ENCODE peak calls at places on chromosome 9, in six cellular contexts. S is colonic mucosa, Z is fibroblast of lung, M is PC-3, P is breast epithelium, X is OCI-LY7. F is an unnamed sample.

GRCh38 chr9:20292002-20292401 is 330.3 kb downstream of the MLLT3 start:
- DNase-seq in S (no peak), Z (peak; percentile 71), M (no peak), P (no peak), X (no peak), F (no peak)

GRCh38 chr9:130331573-130331972 is 66.0 kb downstream of the HMCN2 start:
- DNase-seq in S (peak; percentile 52), Z (peak; percentile 78), M (no peak), P (peak; percentile 27), X (no peak), F (no peak)

GRCh38 chr9:24459898-24460297 is 85.8 kb downstream of the IZUMO3 start:
- DNase-seq in S (no peak), Z (no peak), M (no peak), P (no peak), X (no peak), F (no peak)

GRCh38 chr9:81557957-81558791 is 131.2 kb downstream of the TLE1 start:
- DNase-seq in S (no peak), Z (peak; percentile 94), M (peak; percentile 24), P (no peak), X (no peak), F (no peak)

GRCh38 chr9:81629440-81629839 is 59.9 kb downstream of the TLE1 start:
- DNase-seq in S (no peak), Z (no peak), M (peak; percentile 69), P (no peak), X (no peak), F (no peak)

GRCh38 chr9:81264516-81264915 is 424.8 kb downstream of the TLE1 start:
- DNase-seq in S (no peak), Z (peak; percentile 88), M (no peak), P (no peak), X (no peak), F (no peak)

GRCh38 chr9:78280982-78281668 is 15.8 kb upstream of the PSAT1 start:
- DNase-seq in S (peak; percentile 43), Z (peak; percentile 88), M (no peak), P (no peak), X (no peak), F (no peak)

GRCh38 chr9:87973791-87974292 is 491 bp downstream of the CDK20 start:
- DNase-seq in S (no peak), Z (peak; percentile 12), M (no peak), P (no peak), X (no peak), F (no peak)

GRCh38 chr9:95137587-95138145 is 179.8 kb downstream of the FANCC start:
- DNase-seq in S (no peak), Z (no peak), M (no peak), P (no peak), X (no peak), F (no peak)

GRCh38 chr9:93093449-93094293 is 2.3 kb upstream of the CARD19 start:
- DNase-seq in S (peak; percentile 40), Z (no peak), M (no peak), P (no peak), X (peak; percentile 74), F (no peak)

GRCh38 chr9:93091453-93092081 is 4.5 kb upstream of the CARD19 start:
- DNase-seq in S (peak; percentile 28), Z (peak; percentile 91), M (peak; percentile 78), P (no peak), X (no peak), F (no peak)

GRCh38 chr9:93094294-93095204 is 1.5 kb upstream of the CARD19 start:
- DNase-seq in S (peak; percentile 67), Z (no peak), M (no peak), P (peak; percentile 59), X (peak; percentile 79), F (peak; percentile 87)

GRCh38 chr9:93092171-93092991 is 3.6 kb upstream of the CARD19 start:
- DNase-seq in S (peak; percentile 17), Z (no peak), M (no peak), P (no peak), X (no peak), F (no peak)

DNA sequence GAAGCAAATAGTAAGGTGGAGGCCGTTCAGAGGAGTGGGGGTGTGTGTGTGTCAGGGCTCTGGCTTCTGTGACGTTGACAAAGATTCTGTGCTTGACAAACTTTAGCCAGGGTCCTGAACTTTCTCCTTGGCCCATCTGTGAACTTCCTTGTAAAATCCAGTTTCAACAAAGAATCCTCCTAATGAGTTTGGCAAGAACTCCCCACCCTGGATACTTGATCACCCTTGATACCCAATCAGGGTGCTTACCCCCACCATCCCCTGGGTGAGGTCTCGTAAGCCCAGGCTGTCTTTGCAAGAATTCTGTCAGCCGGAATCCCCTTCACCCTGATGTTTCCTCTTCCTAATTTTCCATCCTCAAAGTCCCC is 3.0 kb upstream of the CARD19 start:
- DNase-seq in S (no peak), Z (no peak), M (no peak), P (no peak), X (no peak), F (no peak)
- H3K27ac ChIP-seq in S (no peak overlapping the region), Z (no peak overlapping the region), M (no peak overlapping the region), P (peak overlapping the region; percentile 94), X (no peak overlapping the region), F (no peak overlapping the region)

GRCh38 chr9:131419029-131419614 is 25.2 kb downstream of the PRRC2B start:
- DNase-seq in S (no peak), Z (no peak), M (no peak), P (no peak), X (no peak), F (no peak)
- H3K4me1 ChIP-seq in S (peaks cover 28% of the 10 kb centered on the region), Z (peaks cover 52% of the 10 kb centered on the region), M (peaks cover 20% of the 10 kb centered on the region), P (peaks cover 64% of the 10 kb centered on the region), X (peaks cover 26% of the 10 kb centered on the region), F (no peaks in the 10 kb centered on the region)

DNA sequence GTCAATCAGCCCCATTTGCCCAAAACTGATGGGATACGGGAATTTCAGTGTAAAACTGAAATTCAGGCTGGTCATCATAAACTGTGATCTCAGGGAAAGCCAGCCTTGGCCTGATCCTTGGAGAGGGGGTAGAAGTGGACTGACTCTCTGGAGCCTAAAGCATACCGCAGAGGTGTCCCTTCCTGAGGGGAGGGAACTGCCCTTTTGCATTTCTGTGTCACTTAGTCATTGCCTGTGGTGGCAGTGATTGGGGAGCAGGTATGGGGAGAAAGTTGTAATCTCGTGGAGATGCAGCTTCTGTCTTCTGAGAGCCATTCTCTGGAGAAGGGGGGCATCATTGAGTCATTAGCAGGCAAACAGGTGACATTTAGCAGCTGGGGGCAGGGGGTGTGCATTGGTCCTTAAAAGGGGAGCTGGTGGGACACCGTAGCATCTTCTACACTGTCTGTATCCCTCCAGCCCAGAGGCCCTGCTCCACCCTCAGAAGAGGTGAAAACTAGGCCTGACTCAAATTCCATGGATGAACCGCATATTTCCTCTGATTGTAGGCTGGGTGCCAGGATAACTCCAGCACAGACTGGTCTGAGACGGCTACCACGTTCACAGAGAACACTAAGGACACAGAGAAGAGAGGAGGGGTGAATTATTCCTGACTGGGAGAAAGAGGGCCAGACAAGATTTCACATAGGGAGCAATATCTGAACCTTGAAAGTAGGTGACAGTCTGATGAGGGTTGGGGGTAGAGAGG is 143.3 kb downstream of the SEC61B start:
- DNase-seq in S (no peak), Z (peak; percentile 58), M (no peak), P (no peak), X (no peak), F (no peak)
- H3K27ac ChIP-seq in S (no peak overlapping the region), Z (no peak overlapping the region), M (no peak overlapping the region), P (no peak overlapping the region), X (no peak overlapping the region), F (no peak overlapping the region)

GRCh38 chr9:113511856-113512761 is 48.6 kb downstream of the RGS3 start:
- DNase-seq in S (no peak), Z (peak; percentile 72), M (no peak), P (no peak), X (peak; percentile 38), F (no peak)

GRCh38 chr9:113513111-113513510 is 49.6 kb downstream of the RGS3 start:
- DNase-seq in S (no peak), Z (no peak), M (no peak), P (no peak), X (no peak), F (no peak)

GRCh38 chr9:113514061-113514460 is 50.5 kb downstream of the RGS3 start:
- DNase-seq in S (no peak), Z (no peak), M (no peak), P (no peak), X (no peak), F (no peak)

GRCh38 chr9:113514748-113515147 is 51.2 kb downstream of the RGS3 start:
- DNase-seq in S (no peak), Z (no peak), M (no peak), P (no peak), X (no peak), F (no peak)

GRCh38 chr9:113513541-113513940 is 50.0 kb downstream of the RGS3 start:
- DNase-seq in S (no peak), Z (no peak), M (no peak), P (no peak), X (no peak), F (no peak)
- H3K4me1 ChIP-seq in S (peaks cover 10% of the 10 kb centered on the region), Z (peaks cover 8% of the 10 kb centered on the region), M (no peaks in the 10 kb centered on the region), P (no peaks in the 10 kb centered on the region), X (peaks cover 46% of the 10 kb centered on the region), F (peaks cover 9% of the 10 kb centered on the region)

GRCh38 chr9:19246891-19247290 is 16.4 kb downstream of the DENND4C start:
- DNase-seq in S (no peak), Z (no peak), M (no peak), P (no peak), X (no peak), F (no peak)
- H3K27ac ChIP-seq in S (no peak overlapping the region), Z (no peak overlapping the region), M (no peak overlapping the region), P (no peak overlapping the region), X (no peak overlapping the region), F (no peak overlapping the region)

GRCh38 chr9:93302586-93303257 is 118.8 kb downstream of the WNK2 start:
- DNase-seq in S (peak; percentile 70), Z (peak; percentile 42), M (peak; percentile 64), P (peak; percentile 17), X (peak; percentile 86), F (peak; percentile 90)
- H3K4me1 ChIP-seq in S (peaks cover 25% of the 10 kb centered on the region), Z (no peaks in the 10 kb centered on the region), M (no peaks in the 10 kb centered on the region), P (no peaks in the 10 kb centered on the region), X (peaks cover 52% of the 10 kb centered on the region), F (peaks cover 8% of the 10 kb centered on the region)

DNA sequence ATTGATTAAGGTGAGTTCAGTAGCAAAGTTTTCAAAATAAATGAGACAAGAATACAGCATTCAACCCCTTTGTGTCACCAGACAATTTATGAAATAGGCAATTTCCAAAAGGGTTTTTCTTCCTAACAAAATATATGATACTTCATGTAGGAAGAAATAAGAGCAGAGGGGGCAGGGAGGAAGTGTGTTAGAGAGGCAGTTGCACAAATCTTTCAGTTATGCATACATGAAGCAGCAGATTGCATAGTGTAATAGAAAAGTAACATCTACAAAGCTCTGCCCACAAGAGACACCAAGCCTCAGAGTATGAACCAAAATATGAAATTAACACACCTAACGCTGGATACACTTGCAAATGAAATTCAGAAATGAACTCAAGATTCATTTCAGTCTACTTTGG is 157.0 kb downstream of the DENND1A start:
- DNase-seq in S (no peak), Z (no peak), M (no peak), P (no peak), X (no peak), F (peak; percentile 33)
- H3K27ac ChIP-seq in S (no peak overlapping the region), Z (no peak overlapping the region), M (no peak overlapping the region), P (no peak overlapping the region), X (no peak overlapping the region), F (no peak overlapping the region)